ENCODE peak calls at places on chromosome 15, in six cellular contexts. H is aorta, J is OCI-LY7, Z is left lung, R is HCT116, E is lung. I is an unnamed sample. For H3K4me1, the result is how much of the 10 kb centered on the place peaks cover.

GRCh38 chr15:33675246-33675645 is 293.1 kb upstream of the CHRM5 start:
- DNase-seq in H (no peak), J (peak), Z (no peak), R (peak), E (no peak), I (peak)

GRCh38 chr15:79682285-79682684 is 214.5 kb downstream of the MTHFS start:
- DNase-seq in H (peak), J (no peak), Z (no peak), R (no peak), E (no peak), I (no peak)

GRCh38 chr15:97652700-97653167 is 307.8 kb upstream of the ARRDC4 start:
- DNase-seq in H (no peak), J (no peak), Z (no peak), R (no peak), E (no peak), I (no peak)

GRCh38 chr15:77002954-77003912 is 8.3 kb downstream of the PSTPIP1 start:
- DNase-seq in H (peak), J (peak), Z (peak), R (no peak), E (peak), I (peak)

GRCh38 chr15:32908921-32909320 is 191.1 kb downstream of the GREM1 start:
- DNase-seq in H (no peak), J (peak), Z (no peak), R (no peak), E (no peak), I (no peak)

GRCh38 chr15:52678036-52678467 is 1.1 kb downstream of the ATOSA start:
- DNase-seq in H (peak), J (peak), Z (peak), R (no peak), E (peak), I (peak)

GRCh38 chr15:98647774-98648653 is at the start of gene IGF1R:
- DNase-seq in H (peak), J (peak), Z (peak), R (peak), E (peak), I (peak)

GRCh38 chr15:22866066-22866465 is 27.6 kb downstream of the NIPA2 start:
- DNase-seq in H (no peak), J (no peak), Z (no peak), R (no peak), E (no peak), I (no peak)

GRCh38 chr15:68481321-68481720 is 49.4 kb upstream of the ITGA11 start:
- DNase-seq in H (no peak), J (no peak), Z (no peak), R (no peak), E (no peak), I (no peak)

GRCh38 chr15:83767786-83768185 is 113.9 kb downstream of the ADAMTSL3 start:
- DNase-seq in H (no peak), J (no peak), Z (no peak), R (no peak), E (no peak), I (no peak)

GRCh38 chr15:55764398-55764797 is 21.4 kb upstream of the PRTG start:
- DNase-seq in H (no peak), J (no peak), Z (no peak), R (no peak), E (no peak), I (no peak)

GRCh38 chr15:85582719-85583089 is 202.3 kb downstream of the AKAP13 start:
- DNase-seq in H (no peak), J (peak), Z (no peak), R (no peak), E (no peak), I (peak)

GRCh38 chr15:59353994-59354951 is 18.4 kb downstream of the MYO1E start:
- DNase-seq in H (no peak), J (no peak), Z (no peak), R (no peak), E (no peak), I (no peak)

DNA sequence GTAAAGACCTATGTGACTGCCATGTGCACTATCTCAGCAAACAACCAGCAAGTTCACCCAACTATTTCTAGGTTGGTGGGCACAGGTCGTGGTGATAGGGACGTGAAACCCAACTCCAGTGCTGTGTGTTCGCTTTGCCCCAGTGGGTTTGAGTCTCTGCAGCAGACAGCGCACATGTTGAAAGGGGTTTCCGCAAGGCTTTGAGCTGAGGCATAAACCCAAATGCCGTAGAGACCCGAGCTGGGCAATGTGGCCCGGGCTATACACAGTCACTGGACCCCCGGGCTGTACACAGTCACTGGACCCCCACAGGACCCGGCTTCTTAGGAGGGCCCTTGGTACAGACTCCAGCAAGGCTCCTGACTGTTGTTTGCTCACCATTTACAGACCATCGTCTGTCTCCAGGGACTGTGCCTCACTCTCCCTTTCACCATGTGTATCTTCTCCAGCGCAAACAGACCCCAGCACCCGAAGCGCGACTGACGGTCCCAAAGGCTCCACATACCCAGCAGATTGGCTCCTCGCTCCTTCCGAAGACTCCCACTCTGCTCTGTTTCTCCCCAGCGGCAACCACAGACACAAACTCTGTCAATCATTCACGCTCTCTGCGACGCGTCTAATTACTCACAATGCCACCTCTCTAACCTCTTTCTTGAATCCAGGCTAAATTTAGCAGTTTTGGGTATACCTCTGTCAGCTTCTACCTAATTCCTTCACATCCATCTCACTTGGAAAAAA is 31.2 kb downstream of the PCSK6 start:
- DNase-seq in H (peak), J (no peak), Z (no peak), R (no peak), E (no peak), I (no peak)
- H3K4me1 ChIP-seq in H (under half), J (under half), Z (under half), R (under half), E (under half), I (under half)

GRCh38 chr15:81297580-81298575 is 26.1 kb downstream of the STARD5 start:
- DNase-seq in H (no peak), J (no peak), Z (no peak), R (no peak), E (no peak), I (no peak)

GRCh38 chr15:81296673-81297072 is 27.3 kb downstream of the STARD5 start:
- DNase-seq in H (no peak), J (peak), Z (peak), R (no peak), E (no peak), I (peak)

GRCh38 chr15:81295466-81296145 is 28.3 kb downstream of the STARD5 start:
- DNase-seq in H (no peak), J (peak), Z (no peak), R (no peak), E (no peak), I (no peak)

GRCh38 chr15:81297147-81297572 is 26.8 kb downstream of the STARD5 start:
- DNase-seq in H (no peak), J (no peak), Z (no peak), R (peak), E (no peak), I (no peak)

GRCh38 chr15:81296218-81296617 is 27.7 kb downstream of the STARD5 start:
- DNase-seq in H (no peak), J (peak), Z (no peak), R (no peak), E (no peak), I (no peak)
- H3K4me3 ChIP-seq in H (no peak), J (peak), Z (no peak), R (no peak), E (no peak), I (peak)

DNA sequence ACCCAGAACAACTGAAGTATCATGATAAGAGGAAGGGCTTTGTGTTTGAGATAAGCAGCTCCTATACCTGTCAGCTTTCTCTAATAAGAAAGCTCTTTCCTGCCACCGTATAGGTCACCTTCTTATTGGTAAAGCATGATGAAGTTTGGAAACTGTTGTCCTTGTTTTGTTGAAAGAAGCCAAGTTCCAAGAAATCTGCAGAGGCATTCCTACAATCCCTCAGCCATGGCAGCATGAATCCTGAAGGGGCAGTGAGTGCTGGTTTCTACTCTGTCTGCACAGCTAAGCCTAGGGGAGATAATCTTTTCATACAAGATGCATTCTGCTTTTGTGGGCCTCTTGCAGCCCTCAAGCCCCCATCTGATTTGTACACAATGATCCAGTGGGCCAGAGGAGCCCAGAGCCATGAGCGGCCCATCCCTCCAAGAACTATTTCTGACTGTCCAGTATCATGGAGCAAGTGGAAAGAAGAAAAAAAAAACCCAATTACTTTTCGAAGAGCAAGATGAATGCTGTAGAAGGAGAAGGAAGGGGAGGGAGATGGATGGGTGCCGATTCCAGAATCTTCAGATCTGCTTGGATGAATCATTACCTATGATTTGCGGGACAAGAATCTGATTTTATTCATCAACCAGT is 1.9 kb upstream of the THBS1 start:
- DNase-seq in H (no peak), J (no peak), Z (no peak), R (no peak), E (no peak), I (no peak)
- H3K27ac ChIP-seq in H (no peak), J (no peak), Z (peak), R (no peak), E (peak), I (no peak)

DNA sequence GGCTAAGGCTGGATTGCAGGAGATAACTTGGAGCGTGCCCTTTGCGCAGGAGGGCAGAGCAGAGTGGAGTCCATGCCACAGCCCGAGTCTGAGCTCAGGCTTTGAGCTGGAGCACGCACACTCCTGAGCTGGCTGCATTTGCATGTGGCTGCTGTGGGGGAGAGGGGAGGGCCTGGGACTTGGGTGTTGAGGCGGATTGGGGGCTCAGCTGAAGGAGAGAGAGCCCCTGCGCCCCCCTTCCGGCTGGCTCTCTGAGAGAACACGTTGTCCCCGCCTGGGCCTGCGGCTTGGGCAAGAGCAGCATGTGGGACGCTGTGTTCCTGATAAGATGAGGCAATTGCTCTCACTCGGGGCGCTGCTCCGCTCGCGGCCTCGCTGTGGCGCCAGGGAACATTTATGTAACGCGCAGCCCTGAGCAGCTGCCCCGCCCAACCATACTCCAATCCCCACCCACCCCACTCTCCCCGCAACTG is 39.1 kb downstream of the KLF13 start:
- DNase-seq in H (peak), J (peak), Z (peak), R (no peak), E (peak), I (peak)
- H3K4me1 ChIP-seq in H (under half), J (half or more), Z (half or more), R (under half), E (half or more), I (half or more)

GRCh38 chr15:37893309-37893708 is 41.1 kb upstream of the TMCO5A start:
- DNase-seq in H (no peak), J (no peak), Z (no peak), R (no peak), E (no peak), I (no peak)
- H3K4me3 ChIP-seq in H (no peak), J (no peak), Z (no peak), R (no peak), E (no peak), I (no peak)

GRCh38 chr15:92840149-92840548 is 60.0 kb upstream of the CHD2 start:
- DNase-seq in H (no peak), J (no peak), Z (no peak), R (no peak), E (no peak), I (no peak)

GRCh38 chr15:92846716-92847115 is 53.4 kb upstream of the CHD2 start:
- DNase-seq in H (no peak), J (no peak), Z (no peak), R (no peak), E (no peak), I (no peak)

GRCh38 chr15:92843819-92844218 is 56.3 kb upstream of the CHD2 start:
- DNase-seq in H (no peak), J (no peak), Z (no peak), R (no peak), E (no peak), I (no peak)

GRCh38 chr15:92845109-92845508 is 55.0 kb upstream of the CHD2 start:
- DNase-seq in H (no peak), J (peak), Z (no peak), R (no peak), E (no peak), I (peak)

DNA sequence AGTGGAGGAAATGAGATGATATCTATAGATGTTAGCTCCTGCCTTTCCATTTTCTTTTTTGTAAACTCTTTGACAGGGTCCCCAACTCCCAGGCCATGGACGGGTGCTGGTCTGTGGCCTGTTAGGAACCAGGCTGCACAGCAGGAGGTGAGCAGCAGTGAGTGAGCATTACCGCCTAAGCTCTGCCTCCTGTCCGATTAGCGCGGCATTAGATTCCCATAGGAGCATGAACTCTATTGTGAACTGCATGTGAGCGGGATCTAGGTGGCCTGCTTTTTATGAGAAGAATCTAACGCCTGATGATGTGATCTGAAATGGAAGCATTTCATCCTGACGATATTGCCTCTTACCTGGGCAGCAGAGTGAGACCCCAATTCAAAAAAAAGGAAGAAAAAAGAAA is 56.8 kb upstream of the CHD2 start:
- DNase-seq in H (no peak), J (no peak), Z (no peak), R (no peak), E (no peak), I (no peak)
- H3K27ac ChIP-seq in H (no peak), J (no peak), Z (no peak), R (no peak), E (no peak), I (no peak)

DNA sequence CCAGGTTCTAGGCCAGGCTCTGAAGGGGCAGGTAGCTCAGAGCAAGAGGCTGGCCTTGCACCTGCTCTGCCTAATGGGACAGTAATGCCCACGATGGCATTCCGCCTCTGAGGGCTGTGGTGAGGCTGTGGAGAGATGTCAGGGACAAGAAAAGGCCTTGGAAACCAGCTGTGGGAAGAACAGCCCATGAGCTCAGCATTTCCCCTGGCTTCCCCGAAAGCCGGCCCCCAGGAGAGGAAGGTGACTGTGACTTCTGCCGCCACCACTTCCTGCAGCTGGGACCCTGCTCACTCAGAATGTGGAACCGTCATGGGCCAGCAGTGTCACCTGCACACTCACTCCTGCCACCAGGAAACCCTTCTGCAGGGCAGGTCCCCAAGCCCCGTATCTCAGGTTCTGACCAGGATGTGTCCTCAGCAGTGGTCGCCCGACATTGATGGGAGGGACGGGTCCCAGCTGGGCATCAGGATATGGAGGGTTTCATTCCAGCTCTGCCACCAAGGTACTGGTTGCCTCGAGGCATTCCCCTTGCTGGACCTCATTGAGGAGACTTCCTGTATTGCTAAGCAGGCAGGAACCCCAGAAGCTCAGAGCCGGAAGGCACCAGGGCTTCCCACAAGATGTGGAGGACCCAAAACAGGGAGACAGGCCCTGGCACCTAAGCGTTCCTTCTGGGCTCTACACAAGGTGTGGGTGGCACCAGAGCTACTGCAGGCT is 30.7 kb downstream of the SEMA7A start:
- DNase-seq in H (no peak), J (peak), Z (peak), R (no peak), E (peak), I (peak)
- H3K4me1 ChIP-seq in H (under half), J (half or more), Z (under half), R (half or more), E (under half), I (under half)

I was measured in CD4-positive, CD25-positive, alpha-beta regulatory T cell.